ENCODE peak calls at places on chromosome 11, in ten cellular contexts. S is AG04450, R is psoas muscle, K is mesothelial cell of epicardium, N is neural progenitor cell, W is upper lobe of right lung, B is progenitor cell of endocrine pancreas, L is nephron progenitor cell, P is LNCaP clone FGC, U is A673. H is an unnamed sample.

GRCh38 chr11:59560290-59560701 is 49.0 kb downstream of the OR4D9 start:
- DNase-seq in S (no peak), R (peak), K (peak), N (peak), W (no peak), B (peak), L (peak), P (no peak), U (peak), H (no peak)

GRCh38 chr11:73991471-73992006 is 8.9 kb upstream of the UCP2 start:
- DNase-seq in S (no peak), R (peak), K (no peak), N (no peak), W (no peak), B (no peak), L (no peak), P (no peak), U (no peak), H (no peak)

GRCh38 chr11:34537636-34538035 is 24.0 kb upstream of the ELF5 start:
- DNase-seq in S (no peak), R (no peak), K (no peak), N (no peak), W (no peak), B (no peak), L (no peak), P (no peak), U (no peak), H (no peak)

GRCh38 chr11:12455938-12456337 is 78.6 kb downstream of the PARVA start:
- DNase-seq in S (peak), R (no peak), K (no peak), N (no peak), W (no peak), B (no peak), L (no peak), P (no peak), U (no peak), H (no peak)

GRCh38 chr11:12465332-12465731 is 88.0 kb downstream of the PARVA start:
- DNase-seq in S (no peak), R (no peak), K (no peak), N (no peak), W (no peak), B (no peak), L (no peak), P (no peak), U (no peak), H (no peak)

GRCh38 chr11:33690290-33691050 is 10.2 kb downstream of the C11orf91 start:
- DNase-seq in S (peak), R (peak), K (no peak), N (no peak), W (no peak), B (no peak), L (no peak), P (no peak), U (no peak), H (peak)

GRCh38 chr11:43986327-43986726 is 43.9 kb downstream of the C11orf96 start:
- DNase-seq in S (no peak), R (no peak), K (no peak), N (no peak), W (no peak), B (no peak), L (no peak), P (no peak), U (no peak), H (no peak)

GRCh38 chr11:10770626-10771254 is 19.7 kb downstream of the CTR9 start:
- DNase-seq in S (no peak), R (peak), K (no peak), N (peak), W (no peak), B (peak), L (peak), P (peak), U (peak), H (peak)

GRCh38 chr11:23765862-23766261 is 731.0 kb upstream of the LUZP2 start:
- DNase-seq in S (no peak), R (no peak), K (no peak), N (no peak), W (no peak), B (no peak), L (no peak), P (no peak), U (no peak), H (no peak)

GRCh38 chr11:107702723-107703122 is 9.1 kb downstream of the SLN start:
- DNase-seq in S (no peak), R (no peak), K (no peak), N (no peak), W (no peak), B (no peak), L (no peak), P (no peak), U (no peak), H (no peak)

GRCh38 chr11:107705027-107705426 is 6.8 kb downstream of the SLN start:
- DNase-seq in S (peak), R (no peak), K (no peak), N (no peak), W (no peak), B (no peak), L (no peak), P (no peak), U (no peak), H (peak)

GRCh38 chr11:107706531-107706930 is 5.3 kb downstream of the SLN start:
- DNase-seq in S (no peak), R (no peak), K (no peak), N (no peak), W (no peak), B (no peak), L (no peak), P (no peak), U (no peak), H (no peak)

GRCh38 chr11:107702109-107702660 is 9.7 kb downstream of the SLN start:
- DNase-seq in S (no peak), R (no peak), K (no peak), N (no peak), W (no peak), B (no peak), L (no peak), P (no peak), U (no peak), H (no peak)

DNA sequence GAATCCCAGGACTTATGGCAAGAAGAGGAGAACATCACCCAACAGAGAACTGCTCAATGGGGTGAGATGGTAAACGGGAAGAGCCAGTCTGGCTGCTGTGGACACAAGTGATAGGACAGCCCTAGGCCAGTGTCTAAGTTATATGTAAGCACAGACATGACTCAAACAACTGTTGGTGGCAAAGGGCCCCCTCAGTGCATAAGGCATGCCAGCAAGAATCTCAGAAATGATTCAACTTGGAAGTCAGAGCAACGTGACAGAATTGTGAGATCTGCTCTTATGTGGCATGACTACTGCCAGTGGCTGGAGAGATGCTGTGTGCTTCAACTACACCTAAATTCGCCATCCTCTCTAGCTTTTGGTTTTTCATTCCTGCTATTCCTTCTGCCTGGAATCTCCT is 7.4 kb downstream of the SLN start:
- DNase-seq in S (no peak), R (no peak), K (no peak), N (no peak), W (no peak), B (no peak), L (no peak), P (no peak), U (no peak), H (no peak)
- TF ChIP-seq CTCF in S (no peak), R (no peak), K (no peak), N (no peak), W (no peak), B (no peak), L (no peak), P (no peak), U (no peak), H (no peak)

DNA sequence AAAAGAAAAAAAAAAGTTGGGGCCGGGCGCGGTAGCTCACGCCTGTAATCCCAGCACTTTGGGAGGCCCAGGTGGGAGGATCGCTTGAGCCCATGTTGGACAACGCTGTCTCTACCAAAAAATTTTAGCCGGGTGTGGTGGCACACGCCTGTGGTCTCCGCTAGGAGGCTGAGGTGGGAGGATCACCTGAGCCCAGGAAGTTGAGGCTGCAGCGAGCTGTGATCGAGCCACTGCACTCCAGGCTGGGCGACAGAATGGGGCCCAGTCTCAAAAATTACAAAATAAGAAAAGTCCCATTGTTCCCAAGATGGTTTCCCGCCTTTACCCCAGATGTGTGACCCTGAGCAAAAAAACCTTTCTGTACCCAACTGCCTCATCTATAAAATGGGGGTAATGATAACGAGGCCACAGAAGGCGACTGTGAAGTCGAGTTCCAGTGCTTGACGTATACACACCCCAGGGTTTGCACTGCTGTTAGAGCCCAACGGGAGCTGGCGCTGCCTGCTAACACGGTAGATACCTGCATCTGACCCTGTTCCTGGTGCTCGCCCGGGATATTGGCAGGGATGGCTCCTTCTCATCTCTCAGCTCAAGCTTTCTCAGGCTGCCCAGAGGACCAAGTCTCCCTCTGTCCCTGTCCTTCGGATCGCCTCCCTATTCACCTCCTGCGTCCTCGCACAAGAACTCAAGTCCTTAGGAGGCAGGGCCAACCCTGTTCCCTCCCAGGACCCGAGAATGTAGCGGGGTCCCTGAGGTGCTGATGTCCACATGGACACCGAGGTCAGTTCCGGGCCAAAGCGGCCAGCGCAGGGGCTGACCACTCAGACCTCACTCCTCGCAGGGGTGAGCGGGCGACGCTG is 1.1 kb upstream of the RPLP2 start:
- DNase-seq in S (no peak), R (peak), K (no peak), N (no peak), W (no peak), B (no peak), L (no peak), P (no peak), U (no peak), H (no peak)
- TF ChIP-seq CTCF in S (no peak), R (no peak), K (no peak), N (no peak), W (no peak), B (no peak), L (no peak), P (no peak), U (no peak), H (no peak)

GRCh38 chr11:131867457-131868257 is 497.2 kb downstream of the NTM start:
- DNase-seq in S (peak), R (peak), K (peak), N (peak), W (no peak), B (peak), L (peak), P (peak), U (peak), H (peak)
- TF ChIP-seq CTCF in S (peak), R (peak), K (peak), N (peak), W (peak), B (peak), L (peak), P (peak), U (peak), H (peak)

DNA sequence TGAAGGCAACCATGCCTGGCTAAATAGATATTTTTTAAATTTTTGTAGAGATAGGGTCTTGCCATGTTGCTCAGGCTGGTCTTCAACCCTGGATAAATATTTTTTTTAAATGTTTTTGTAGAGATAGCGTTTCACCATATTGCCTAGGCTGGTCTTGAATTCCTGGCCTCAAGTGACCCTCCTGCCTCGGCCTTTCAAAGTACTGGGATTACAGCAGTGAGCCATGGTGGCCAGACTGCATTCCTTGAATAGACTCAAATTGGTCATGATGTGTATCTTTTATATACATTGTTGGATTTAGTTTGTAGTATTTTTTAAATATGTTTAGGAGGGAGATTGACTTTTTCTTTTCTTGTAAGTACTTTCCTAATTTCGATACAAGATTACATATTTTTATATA is 325.7 kb upstream of the C11orf87 start:
- DNase-seq in S (no peak), R (no peak), K (no peak), N (no peak), W (no peak), B (no peak), L (no peak), P (no peak), U (no peak), H (no peak)
- TF ChIP-seq CTCF in S (no peak), R (no peak), K (no peak), N (no peak), W (no peak), B (no peak), L (no peak), P (no peak), U (no peak), H (no peak)

GRCh38 chr11:102309621-102310541 is 7.4 kb upstream of the BIRC3 start:
- DNase-seq in S (no peak), R (no peak), K (no peak), N (peak), W (no peak), B (no peak), L (no peak), P (no peak), U (peak), H (no peak)
- TF ChIP-seq CTCF in S (no peak), R (no peak), K (peak), N (peak), W (no peak), B (peak), L (peak), P (peak), U (peak), H (no peak)

GRCh38 chr11:127474735-127475134 is 474.2 kb upstream of the KIRREL3 start:
- DNase-seq in S (no peak), R (no peak), K (no peak), N (peak), W (no peak), B (no peak), L (peak), P (no peak), U (no peak), H (no peak)

GRCh38 chr11:127470485-127470884 is 469.9 kb upstream of the KIRREL3 start:
- DNase-seq in S (no peak), R (no peak), K (no peak), N (peak), W (no peak), B (no peak), L (peak), P (no peak), U (peak), H (no peak)

GRCh38 chr11:127471662-127472061 is 471.1 kb upstream of the KIRREL3 start:
- DNase-seq in S (no peak), R (no peak), K (no peak), N (no peak), W (no peak), B (no peak), L (no peak), P (no peak), U (peak), H (no peak)
- TF ChIP-seq CTCF in S (no peak), R (no peak), K (no peak), N (peak), W (no peak), B (peak), L (peak), P (no peak), U (peak), H (no peak)

GRCh38 chr11:35857922-35858321 is 85.9 kb upstream of the LDLRAD3 start:
- DNase-seq in S (no peak), R (no peak), K (no peak), N (no peak), W (no peak), B (no peak), L (no peak), P (no peak), U (no peak), H (no peak)
- TF ChIP-seq CTCF in S (no peak), R (no peak), K (no peak), N (no peak), W (no peak), B (no peak), L (no peak), P (no peak), U (no peak), H (no peak)

DNA sequence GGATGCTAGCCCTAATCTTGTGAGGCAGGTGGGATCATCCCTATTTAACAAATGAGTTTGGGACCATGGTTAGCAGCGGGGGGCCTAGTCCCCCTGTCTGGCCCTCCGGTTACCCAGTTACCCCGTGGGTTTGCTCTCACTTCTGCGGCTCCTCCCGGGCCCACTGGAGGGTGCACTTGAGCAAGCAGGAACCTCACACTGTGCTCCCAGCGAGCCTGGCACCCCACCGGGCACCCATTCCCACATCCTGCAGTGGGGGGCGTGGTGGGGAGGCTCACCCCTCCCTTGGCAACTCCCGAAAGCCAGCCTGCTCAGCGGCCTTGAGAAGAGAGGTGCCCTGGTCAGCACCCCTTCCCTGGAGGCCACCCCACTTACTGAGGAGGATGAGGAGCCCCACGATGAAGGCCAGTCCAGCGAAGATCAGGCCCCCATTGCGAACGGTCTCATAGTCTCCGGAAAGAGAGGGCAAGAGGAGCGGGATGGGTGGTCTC is 2.5 kb downstream of the FXYD2 start:
- DNase-seq in S (no peak), R (peak), K (no peak), N (peak), W (peak), B (no peak), L (peak), P (no peak), U (peak), H (no peak)
- TF ChIP-seq CTCF in S (peak), R (peak), K (peak), N (peak), W (peak), B (peak), L (peak), P (peak), U (peak), H (peak)

DNA sequence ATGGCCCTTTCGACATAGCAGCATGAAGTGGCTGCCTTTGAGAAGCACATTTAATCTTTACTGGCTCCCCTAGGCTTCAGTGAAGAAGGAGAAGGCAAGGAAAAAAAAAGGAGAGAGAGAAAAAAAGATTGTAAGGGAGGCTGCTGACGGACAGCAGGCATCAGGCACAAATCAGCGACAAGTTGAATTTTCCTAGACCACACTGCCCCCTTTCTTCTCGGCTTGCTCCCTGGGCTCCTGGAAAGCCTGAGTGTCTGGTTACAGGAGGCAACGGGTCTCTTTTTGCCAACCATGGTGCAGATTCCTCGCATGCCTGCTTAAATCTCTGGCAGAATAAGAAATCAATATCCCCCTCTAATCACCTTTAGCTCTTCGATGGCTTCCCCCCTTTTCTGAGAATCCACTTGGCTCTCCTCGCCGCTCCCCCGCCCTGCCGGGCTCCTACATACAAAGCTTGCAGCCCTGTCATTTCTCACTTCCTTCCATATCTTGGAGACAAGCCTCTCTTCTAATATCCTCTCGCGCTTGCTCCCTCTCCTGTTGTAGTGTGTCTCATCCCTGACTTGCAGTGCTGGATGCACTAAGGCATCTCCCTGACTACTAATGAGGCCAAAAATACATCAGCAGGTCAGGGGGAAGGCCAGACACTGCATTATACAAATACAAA is 14.3 kb downstream of the BLID start:
- DNase-seq in S (peak), R (peak), K (no peak), N (peak), W (no peak), B (peak), L (peak), P (no peak), U (peak), H (peak)
- TF ChIP-seq CTCF in S (peak), R (peak), K (no peak), N (peak), W (peak), B (peak), L (peak), P (no peak), U (peak), H (peak)

GRCh38 chr11:1238767-1239595 is 16.1 kb downstream of the MUC5B start:
- DNase-seq in S (no peak), R (no peak), K (no peak), N (peak), W (no peak), B (peak), L (peak), P (peak), U (no peak), H (no peak)

GRCh38 chr11:1239596-1240205 is 16.8 kb downstream of the MUC5B start:
- DNase-seq in S (no peak), R (no peak), K (no peak), N (no peak), W (no peak), B (no peak), L (no peak), P (no peak), U (no peak), H (no peak)

GRCh38 chr11:1241706-1242105 is 18.8 kb downstream of the MUC5B start:
- DNase-seq in S (no peak), R (no peak), K (no peak), N (no peak), W (no peak), B (no peak), L (no peak), P (no peak), U (no peak), H (no peak)

GRCh38 chr11:1242289-1242688 is 19.4 kb downstream of the MUC5B start:
- DNase-seq in S (no peak), R (no peak), K (no peak), N (no peak), W (no peak), B (no peak), L (no peak), P (no peak), U (no peak), H (no peak)

GRCh38 chr11:1240771-1241170 is 17.9 kb downstream of the MUC5B start:
- DNase-seq in S (no peak), R (no peak), K (no peak), N (no peak), W (no peak), B (no peak), L (no peak), P (no peak), U (no peak), H (no peak)
- TF ChIP-seq CTCF in S (no peak), R (no peak), K (no peak), N (no peak), W (no peak), B (no peak), L (no peak), P (no peak), U (no peak), H (no peak)